ENCODE peak calls at places on chromosome 11, in four cellular contexts. One of them, this sample, is unnamed.

GRCh38 chr11:105004021-105004420 is 18.9 kb downstream of the CASP5 start:
- DNase-seq in mammary epithelial cell: no peak
- DNase-seq in SHP77: no peak
- DNase-seq in neuronal stem cell: no peak
- DNase-seq in this sample: no peak

GRCh38 chr11:27370374-27370773 is 7.4 kb upstream of the CCDC34 start:
- DNase-seq in mammary epithelial cell: no peak
- DNase-seq in SHP77: peak; percentile 41
- DNase-seq in neuronal stem cell: no peak
- DNase-seq in this sample: no peak

GRCh38 chr11:124751741-124752470 is at the start of gene VSIG2:
- DNase-seq in neuronal stem cell: no peak
- DNase-seq in SHP77: no peak
- DNase-seq in mammary epithelial cell: no peak
- DNase-seq in this sample: no peak

GRCh38 chr11:23112987-23113886 is 253.0 kb upstream of the CCDC179 start:
- DNase-seq in SHP77: peak; percentile 18
- DNase-seq in mammary epithelial cell: peak; percentile 41
- DNase-seq in neuronal stem cell: peak; percentile 39
- DNase-seq in this sample: no peak

GRCh38 chr11:68670208-68670992 is 13.9 kb upstream of the GAL start:
- DNase-seq in mammary epithelial cell: no peak
- DNase-seq in SHP77: no peak
- DNase-seq in neuronal stem cell: no peak
- DNase-seq in this sample: no peak

GRCh38 chr11:61611309-61611708 is 30.4 kb upstream of the SYT7 start:
- DNase-seq in SHP77: no peak
- DNase-seq in neuronal stem cell: no peak
- DNase-seq in mammary epithelial cell: no peak
- DNase-seq in this sample: no peak

GRCh38 chr11:124895471-124895971 is 2.1 kb downstream of the ROBO4 start:
- DNase-seq in neuronal stem cell: no peak
- DNase-seq in mammary epithelial cell: no peak
- DNase-seq in SHP77: no peak
- DNase-seq in this sample: no peak

GRCh38 chr11:68461284-68461861 is 821 bp downstream of the PPP6R3 start:
- DNase-seq in SHP77: no peak
- DNase-seq in neuronal stem cell: no peak
- DNase-seq in mammary epithelial cell: peak; percentile 21
- DNase-seq in this sample: no peak

GRCh38 chr11:111602865-111603632 is 800 bp downstream of the SIK2 start:
- DNase-seq in mammary epithelial cell: peak; percentile 37
- DNase-seq in SHP77: peak; percentile 15
- DNase-seq in neuronal stem cell: peak; percentile 46
- DNase-seq in this sample: peak; percentile 13

GRCh38 chr11:124861670-124862069 is 3.6 kb upstream of the ROBO3 start:
- DNase-seq in mammary epithelial cell: no peak
- DNase-seq in SHP77: no peak
- DNase-seq in neuronal stem cell: no peak
- DNase-seq in this sample: no peak

GRCh38 chr11:32233928-32234327 is 143.1 kb downstream of the RCN1 start:
- DNase-seq in SHP77: no peak
- DNase-seq in mammary epithelial cell: no peak
- DNase-seq in neuronal stem cell: no peak
- DNase-seq in this sample: no peak

GRCh38 chr11:8192016-8192895 is 23.4 kb upstream of the RIC3 start:
- DNase-seq in neuronal stem cell: peak; percentile 73
- DNase-seq in mammary epithelial cell: peak; percentile 54
- DNase-seq in SHP77: peak; percentile 20
- DNase-seq in this sample: peak; percentile 20

GRCh38 chr11:113880966-113881365 is 5.6 kb upstream of the USP28 start:
- DNase-seq in neuronal stem cell: no peak
- DNase-seq in mammary epithelial cell: no peak
- DNase-seq in SHP77: no peak
- DNase-seq in this sample: no peak

GRCh38 chr11:2797741-2798361 is 87.7 kb downstream of the CDKN1C start:
- DNase-seq in mammary epithelial cell: no peak
- DNase-seq in neuronal stem cell: no peak
- DNase-seq in SHP77: no peak
- DNase-seq in this sample: peak; percentile 0

GRCh38 chr11:122202161-122202950 is 86.3 kb upstream of the BLID start:
- DNase-seq in neuronal stem cell: no peak
- DNase-seq in SHP77: no peak
- DNase-seq in mammary epithelial cell: peak; percentile 79
- DNase-seq in this sample: no peak

GRCh38 chr11:128343134-128343514 is 244.2 kb downstream of the ETS1 start:
- DNase-seq in neuronal stem cell: no peak
- DNase-seq in mammary epithelial cell: no peak
- DNase-seq in SHP77: no peak
- DNase-seq in this sample: no peak

GRCh38 chr11:15629690-15630321 is 515.1 kb downstream of the INSC start:
- DNase-seq in mammary epithelial cell: peak; percentile 31
- DNase-seq in neuronal stem cell: no peak
- DNase-seq in SHP77: no peak
- DNase-seq in this sample: no peak

GRCh38 chr11:33582636-33583325 is 117.8 kb downstream of the C11orf91 start:
- DNase-seq in mammary epithelial cell: no peak
- DNase-seq in neuronal stem cell: no peak
- DNase-seq in SHP77: no peak
- DNase-seq in this sample: no peak

GRCh38 chr11:126111458-126112116 is 48.9 kb upstream of the CDON start:
- DNase-seq in SHP77: no peak
- DNase-seq in neuronal stem cell: no peak
- DNase-seq in mammary epithelial cell: no peak
- DNase-seq in this sample: no peak

GRCh38 chr11:65776196-65776595 is 4.6 kb downstream of the AP5B1 start:
- DNase-seq in neuronal stem cell: no peak
- DNase-seq in SHP77: no peak
- DNase-seq in mammary epithelial cell: no peak
- DNase-seq in this sample: no peak

GRCh38 chr11:101949846-101950245 is 33.5 kb upstream of the ANGPTL5 start:
- DNase-seq in mammary epithelial cell: no peak
- DNase-seq in neuronal stem cell: no peak
- DNase-seq in SHP77: no peak
- DNase-seq in this sample: no peak

GRCh38 chr11:66015094-66015881 is 3.5 kb downstream of the CST6 start:
- DNase-seq in mammary epithelial cell: no peak
- DNase-seq in neuronal stem cell: no peak
- DNase-seq in SHP77: no peak
- DNase-seq in this sample: no peak

GRCh38 chr11:131884461-131885073 is 514.2 kb downstream of the NTM start:
- DNase-seq in SHP77: no peak
- DNase-seq in mammary epithelial cell: no peak
- DNase-seq in neuronal stem cell: no peak
- DNase-seq in this sample: no peak

GRCh38 chr11:115912484-115912945 is 408.3 kb upstream of the CADM1 start:
- DNase-seq in neuronal stem cell: no peak
- DNase-seq in mammary epithelial cell: peak; percentile 30
- DNase-seq in SHP77: peak; percentile 25
- DNase-seq in this sample: no peak

GRCh38 chr11:96341237-96342130 is 1.5 kb downstream of the MAML2 start:
- DNase-seq in mammary epithelial cell: peak; percentile 46
- DNase-seq in SHP77: no peak
- DNase-seq in neuronal stem cell: peak; percentile 26
- DNase-seq in this sample: peak; percentile 57

GRCh38 chr11:132898021-132898420 is 634.3 kb downstream of the OPCML start:
- DNase-seq in SHP77: no peak
- DNase-seq in neuronal stem cell: no peak
- DNase-seq in mammary epithelial cell: peak; percentile 35
- DNase-seq in this sample: no peak

GRCh38 chr11:134760307-134760706 is 348.3 kb upstream of the B3GAT1 start:
- DNase-seq in mammary epithelial cell: no peak
- DNase-seq in SHP77: no peak
- DNase-seq in neuronal stem cell: no peak
- DNase-seq in this sample: no peak

GRCh38 chr11:62033191-62034044 is 66.0 kb upstream of the FTH1 start:
- DNase-seq in SHP77: no peak
- DNase-seq in mammary epithelial cell: peak; percentile 80
- DNase-seq in neuronal stem cell: no peak
- DNase-seq in this sample: no peak

GRCh38 chr11:697028-697491 is 1.4 kb downstream of the TMEM80 start:
- DNase-seq in SHP77: no peak
- DNase-seq in mammary epithelial cell: peak; percentile 94
- DNase-seq in neuronal stem cell: no peak
- DNase-seq in this sample: no peak

GRCh38 chr11:111379500-111380136 is 543 bp upstream of the POU2AF1 start:
- DNase-seq in SHP77: no peak
- DNase-seq in neuronal stem cell: no peak
- DNase-seq in mammary epithelial cell: no peak
- DNase-seq in this sample: no peak

GRCh38 chr11:69689484-69690319 is 14.1 kb downstream of the FGF19 start:
- DNase-seq in neuronal stem cell: no peak
- DNase-seq in mammary epithelial cell: no peak
- DNase-seq in SHP77: peak; percentile 62
- DNase-seq in this sample: no peak

GRCh38 chr11:86969258-86969657 is 14.1 kb upstream of the FZD4 start:
- DNase-seq in SHP77: no peak
- DNase-seq in mammary epithelial cell: no peak
- DNase-seq in neuronal stem cell: no peak
- DNase-seq in this sample: no peak

GRCh38 chr11:112587664-112588063 is 327.0 kb upstream of the PLET1 start:
- DNase-seq in neuronal stem cell: no peak
- DNase-seq in SHP77: no peak
- DNase-seq in mammary epithelial cell: no peak
- DNase-seq in this sample: no peak

GRCh38 chr11:57778318-57779037 is 16.9 kb downstream of the CTNND1 start:
- DNase-seq in neuronal stem cell: peak; percentile 87
- DNase-seq in SHP77: no peak
- DNase-seq in mammary epithelial cell: peak; percentile 86
- DNase-seq in this sample: no peak

This sample was measured in CD4-positive, alpha-beta T cell.